ENCODE peak calls at places on chromosomes 3 and 15, in eight cellular contexts. A, Y, D, L, U, Q, G and W are unnamed samples.

GRCh38 chr15:78075490-78076230 is 1.9 kb downstream of the TBC1D2B start:
- DNase-seq in A (no peak), Y (no peak), D (peak), L (peak), U (peak), Q (peak), G (peak), W (no peak)

GRCh38 chr15:69729167-69729748 is 276.6 kb downstream of the RPLP1 start:
- DNase-seq in A (peak), Y (no peak), D (no peak), L (peak), U (peak), Q (no peak), G (no peak), W (no peak)

GRCh38 chr3:133992951-133993595 is 36.7 kb downstream of the SLCO2A1 start:
- DNase-seq in A (no peak), Y (no peak), D (no peak), L (no peak), U (no peak), Q (peak), G (no peak), W (no peak)

GRCh38 chr3:15326673-15327072 is 5.7 kb downstream of the SH3BP5 start:
- DNase-seq in A (no peak), Y (no peak), D (no peak), L (no peak), U (no peak), Q (no peak), G (no peak), W (no peak)

GRCh38 chr3:38556640-38557358 is 60.7 kb downstream of the EXOG start:
- DNase-seq in A (no peak), Y (no peak), D (no peak), L (no peak), U (no peak), Q (peak), G (no peak), W (no peak)

GRCh38 chr15:62928242-62928995 is 114.1 kb upstream of the TPM1 start:
- DNase-seq in A (no peak), Y (peak), D (peak), L (peak), U (no peak), Q (no peak), G (peak), W (peak)

GRCh38 chr15:80415331-80415730 is 11.1 kb downstream of the ARNT2 start:
- DNase-seq in A (peak), Y (no peak), D (no peak), L (no peak), U (no peak), Q (no peak), G (no peak), W (no peak)

GRCh38 chr3:12983326-12983725 is 89.9 kb downstream of the IQSEC1 start:
- DNase-seq in A (no peak), Y (no peak), D (no peak), L (no peak), U (no peak), Q (no peak), G (no peak), W (no peak)

GRCh38 chr3:56904526-56905245 is 102.9 kb upstream of the ARHGEF3 start:
- DNase-seq in A (no peak), Y (no peak), D (no peak), L (no peak), U (no peak), Q (no peak), G (no peak), W (no peak)

GRCh38 chr3:94413721-94414106 is 350.9 kb downstream of the NSUN3 start:
- DNase-seq in A (no peak), Y (no peak), D (peak), L (peak), U (no peak), Q (no peak), G (peak), W (peak)

GRCh38 chr15:70556376-70556775 is 207.0 kb downstream of the UACA start:
- DNase-seq in A (no peak), Y (no peak), D (no peak), L (no peak), U (no peak), Q (no peak), G (no peak), W (no peak)

GRCh38 chr3:114052216-114052615 is 4.1 kb downstream of the CCDC191 start:
- DNase-seq in A (no peak), Y (no peak), D (no peak), L (no peak), U (no peak), Q (no peak), G (no peak), W (no peak)

GRCh38 chr15:90929709-90930019 is 2.7 kb downstream of the HDDC3 start:
- DNase-seq in A (no peak), Y (no peak), D (no peak), L (no peak), U (no peak), Q (no peak), G (no peak), W (no peak)

GRCh38 chr3:18425641-18426403 is 683 bp upstream of the SATB1 start:
- DNase-seq in A (no peak), Y (no peak), D (no peak), L (peak), U (peak), Q (peak), G (no peak), W (no peak)

GRCh38 chr3:30518201-30518864 is 88.1 kb upstream of the TGFBR2 start:
- DNase-seq in A (no peak), Y (no peak), D (peak), L (peak), U (no peak), Q (peak), G (no peak), W (no peak)

GRCh38 chr3:13884851-13885703 is 5.2 kb upstream of the WNT7A start:
- DNase-seq in A (no peak), Y (no peak), D (no peak), L (peak), U (peak), Q (peak), G (no peak), W (no peak)

GRCh38 chr15:92655178-92655995 is at the start of gene FAM174B:
- DNase-seq in A (peak), Y (no peak), D (no peak), L (peak), U (peak), Q (peak), G (no peak), W (no peak)

GRCh38 chr3:127597020-127597771 is 1.0 kb upstream of the MCM2 start:
- DNase-seq in A (no peak), Y (no peak), D (no peak), L (no peak), U (no peak), Q (no peak), G (no peak), W (no peak)

GRCh38 chr3:121431717-121432517 is 113.9 kb downstream of the POLQ start:
- DNase-seq in A (no peak), Y (peak), D (peak), L (peak), U (no peak), Q (no peak), G (peak), W (peak)

GRCh38 chr3:5267253-5267652 is 79.7 kb downstream of the EDEM1 start:
- DNase-seq in A (no peak), Y (no peak), D (no peak), L (no peak), U (no peak), Q (no peak), G (no peak), W (no peak)

GRCh38 chr3:149120051-149120972 is 9.1 kb upstream of the HPS3 start:
- DNase-seq in A (no peak), Y (peak), D (peak), L (peak), U (no peak), Q (no peak), G (peak), W (peak)

GRCh38 chr3:66483006-66483928 is 17.6 kb downstream of the LRIG1 start:
- DNase-seq in A (no peak), Y (no peak), D (peak), L (peak), U (peak), Q (peak), G (peak), W (no peak)

GRCh38 chr3:29764059-29764458 is 483.2 kb downstream of the RBMS3 start:
- DNase-seq in A (no peak), Y (peak), D (peak), L (peak), U (no peak), Q (no peak), G (peak), W (peak)

GRCh38 chr3:196947136-196947859 is 5.0 kb upstream of the NCBP2 start:
- DNase-seq in A (no peak), Y (no peak), D (no peak), L (no peak), U (no peak), Q (no peak), G (no peak), W (no peak)

GRCh38 chr3:151875759-151876158 is 2.3 kb downstream of the SUCNR1 start:
- DNase-seq in A (no peak), Y (no peak), D (no peak), L (peak), U (no peak), Q (no peak), G (no peak), W (no peak)

GRCh38 chr15:58292761-58293175 is 139.0 kb upstream of the LIPC start:
- DNase-seq in A (no peak), Y (no peak), D (peak), L (no peak), U (no peak), Q (no peak), G (no peak), W (no peak)

GRCh38 chr15:25186411-25186810 is 231.6 kb downstream of the SNRPN start:
- DNase-seq in A (no peak), Y (no peak), D (no peak), L (no peak), U (no peak), Q (peak), G (no peak), W (no peak)

GRCh38 chr3:151016421-151016820 is 43.9 kb upstream of the CLRN1 start:
- DNase-seq in A (no peak), Y (peak), D (no peak), L (peak), U (no peak), Q (no peak), G (peak), W (no peak)

GRCh38 chr3:63523100-63523499 is 129.4 kb upstream of the SNTN start:
- DNase-seq in A (no peak), Y (no peak), D (no peak), L (no peak), U (no peak), Q (no peak), G (no peak), W (no peak)

GRCh38 chr3:191356586-191357439 is 26.5 kb upstream of the UTS2B start:
- DNase-seq in A (no peak), Y (no peak), D (peak), L (peak), U (no peak), Q (no peak), G (peak), W (no peak)

GRCh38 chr3:70726966-70727365 is 414.5 kb upstream of the MDFIC2 start:
- DNase-seq in A (no peak), Y (no peak), D (peak), L (no peak), U (no peak), Q (no peak), G (peak), W (peak)

GRCh38 chr15:80203361-80203885 is 48.6 kb downstream of the CTXND1 start:
- DNase-seq in A (no peak), Y (no peak), D (no peak), L (no peak), U (no peak), Q (no peak), G (no peak), W (no peak)

GRCh38 chr15:74657846-74658245 is 38.0 kb downstream of the EDC3 start:
- DNase-seq in A (no peak), Y (no peak), D (no peak), L (peak), U (no peak), Q (no peak), G (no peak), W (no peak)

GRCh38 chr15:50145451-50145872 is 26.4 kb upstream of the ATP8B4 start:
- DNase-seq in A (no peak), Y (no peak), D (peak), L (peak), U (no peak), Q (no peak), G (peak), W (peak)

GRCh38 chr15:73983211-73983727 is 8.8 kb downstream of the STOML1 start:
- DNase-seq in A (no peak), Y (no peak), D (peak), L (peak), U (peak), Q (peak), G (peak), W (no peak)

GRCh38 chr15:71501344-71502128 is 308.8 kb upstream of the NR2E3 start:
- DNase-seq in A (no peak), Y (no peak), D (no peak), L (no peak), U (no peak), Q (no peak), G (no peak), W (no peak)

GRCh38 chr3:151660890-151661289 is 72.8 kb upstream of the AADACL2 start:
- DNase-seq in A (no peak), Y (no peak), D (peak), L (peak), U (no peak), Q (no peak), G (peak), W (no peak)

GRCh38 chr3:50655009-50655830 is 19.5 kb upstream of the DOCK3 start:
- DNase-seq in A (no peak), Y (no peak), D (no peak), L (peak), U (no peak), Q (no peak), G (peak), W (no peak)

GRCh38 chr3:50654196-50654595 is 20.5 kb upstream of the DOCK3 start:
- DNase-seq in A (no peak), Y (no peak), D (no peak), L (no peak), U (no peak), Q (no peak), G (no peak), W (no peak)

GRCh38 chr3:50651445-50651844 is 23.3 kb upstream of the DOCK3 start:
- DNase-seq in A (no peak), Y (no peak), D (no peak), L (no peak), U (no peak), Q (no peak), G (no peak), W (no peak)

GRCh38 chr3:50651875-50652529 is 22.7 kb upstream of the DOCK3 start:
- DNase-seq in A (no peak), Y (no peak), D (no peak), L (no peak), U (no peak), Q (no peak), G (no peak), W (no peak)

DNA sequence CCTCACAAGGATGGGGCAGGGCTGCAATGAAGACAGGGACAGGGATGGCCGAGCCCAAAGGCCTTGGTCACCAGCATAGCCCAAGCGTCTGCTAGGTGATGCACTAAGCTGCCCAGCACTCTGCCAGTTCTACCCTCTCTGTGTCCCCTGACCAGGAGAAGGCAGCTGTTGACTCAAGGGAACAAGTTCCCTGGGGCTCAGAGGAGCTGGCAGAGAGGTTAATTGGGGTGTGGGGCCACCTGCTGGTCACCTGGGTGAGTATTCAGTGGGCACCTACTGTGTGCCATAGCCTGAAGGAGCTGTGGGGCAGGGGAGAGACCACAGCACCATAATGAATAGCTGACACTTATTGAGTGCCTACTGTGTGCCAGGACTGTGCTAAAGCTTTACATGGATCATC is 22.0 kb upstream of the DOCK3 start:
- DNase-seq in A (no peak), Y (no peak), D (no peak), L (peak), U (peak), Q (no peak), G (no peak), W (no peak)
- TF ChIP-seq CTCF in A (peak), Y (peak), D (peak), L (peak), U (no peak), Q (no peak), G (peak), W (peak)

GRCh38 chr3:169218314-169218983 is 445.1 kb downstream of the MECOM start:
- DNase-seq in A (peak), Y (peak), D (peak), L (peak), U (peak), Q (no peak), G (peak), W (no peak)
- TF ChIP-seq CTCF in A (peak), Y (peak), D (peak), L (peak), U (no peak), Q (peak), G (peak), W (peak)

GRCh38 chr3:42937334-42937733 is 31.4 kb downstream of the ZNF662 start:
- DNase-seq in A (no peak), Y (no peak), D (no peak), L (no peak), U (no peak), Q (no peak), G (no peak), W (no peak)

GRCh38 chr3:42946050-42946449 is 33.1 kb upstream of the GASK1A start:
- DNase-seq in A (no peak), Y (no peak), D (no peak), L (no peak), U (no peak), Q (no peak), G (no peak), W (no peak)

DNA sequence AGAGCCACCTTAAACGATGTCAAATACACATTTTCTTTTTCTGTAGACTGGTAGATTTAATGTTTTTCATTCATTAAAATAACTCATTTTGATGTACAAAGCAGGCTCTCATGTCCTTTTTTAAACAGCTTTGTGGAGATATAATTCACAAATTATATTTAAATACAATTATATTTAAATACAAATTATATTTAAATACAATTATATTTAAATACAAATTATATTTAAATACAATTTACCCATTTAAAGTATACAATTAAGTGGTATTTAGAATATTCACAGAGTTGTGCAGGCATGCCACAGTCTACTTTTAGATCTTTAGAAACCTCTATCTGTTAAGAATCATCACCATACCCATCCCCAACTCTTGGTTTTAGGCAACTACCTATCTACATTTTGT is 36.4 kb upstream of the GASK1A start:
- DNase-seq in A (no peak), Y (no peak), D (no peak), L (no peak), U (no peak), Q (no peak), G (no peak), W (no peak)
- TF ChIP-seq CTCF in A (no peak), Y (no peak), D (no peak), L (no peak), U (no peak), Q (no peak), G (no peak), W (no peak)

DNA sequence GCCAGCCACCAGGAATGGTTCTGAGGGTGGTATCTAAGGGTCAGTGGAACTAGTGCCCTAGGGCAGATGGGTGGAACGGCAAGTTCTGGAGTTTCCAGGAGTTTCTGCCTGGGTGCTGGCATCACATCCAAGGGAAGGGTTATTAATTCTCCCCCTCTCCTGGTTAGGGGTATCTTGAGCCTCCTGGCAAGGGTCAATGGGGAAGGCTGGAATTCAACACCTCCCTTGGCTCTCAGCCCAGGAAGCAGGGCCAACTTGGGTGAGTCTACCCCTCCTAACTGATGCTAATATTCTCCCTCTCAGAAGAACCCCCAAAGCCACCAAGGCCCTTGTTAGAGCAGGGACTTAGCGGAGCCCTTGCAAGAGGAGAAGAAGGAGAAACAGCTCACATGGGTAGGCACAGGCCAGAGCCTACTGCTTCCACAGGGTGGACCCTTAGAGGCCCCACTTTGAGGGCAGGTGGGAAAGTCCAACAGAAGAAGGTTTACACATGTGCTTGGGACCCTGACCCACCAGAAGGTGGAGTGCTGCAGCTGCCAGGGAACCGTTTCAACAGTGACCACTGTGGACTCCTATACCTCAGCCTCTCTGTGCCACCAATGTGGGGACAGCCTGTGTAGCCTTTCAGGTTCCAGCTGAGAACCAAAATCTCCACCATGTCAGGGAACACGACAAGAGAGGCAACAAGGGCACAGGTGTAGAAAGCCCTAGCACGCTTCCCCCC is 3.3 kb downstream of the TMEM115 start:
- DNase-seq in A (no peak), Y (no peak), D (no peak), L (no peak), U (no peak), Q (no peak), G (no peak), W (no peak)
- TF ChIP-seq CTCF in A (no peak), Y (no peak), D (no peak), L (no peak), U (no peak), Q (no peak), G (no peak), W (no peak)

GRCh38 chr3:43659250-43659880 is 31.4 kb upstream of the ABHD5 start:
- DNase-seq in A (no peak), Y (no peak), D (no peak), L (no peak), U (peak), Q (no peak), G (no peak), W (no peak)
- TF ChIP-seq CTCF in A (no peak), Y (no peak), D (no peak), L (no peak), U (no peak), Q (no peak), G (no peak), W (no peak)

GRCh38 chr3:36795622-36796021 is 31.3 kb upstream of the DCLK3 start:
- DNase-seq in A (no peak), Y (no peak), D (no peak), L (no peak), U (no peak), Q (no peak), G (no peak), W (no peak)

GRCh38 chr3:36796896-36797295 is 32.5 kb upstream of the DCLK3 start:
- DNase-seq in A (no peak), Y (no peak), D (peak), L (peak), U (no peak), Q (no peak), G (peak), W (no peak)

GRCh38 chr3:36786921-36787890 is 22.9 kb upstream of the DCLK3 start:
- DNase-seq in A (no peak), Y (no peak), D (no peak), L (no peak), U (no peak), Q (no peak), G (no peak), W (no peak)

GRCh38 chr3:36790765-36791164 is 26.4 kb upstream of the DCLK3 start:
- DNase-seq in A (no peak), Y (no peak), D (no peak), L (no peak), U (no peak), Q (no peak), G (no peak), W (no peak)

DNA sequence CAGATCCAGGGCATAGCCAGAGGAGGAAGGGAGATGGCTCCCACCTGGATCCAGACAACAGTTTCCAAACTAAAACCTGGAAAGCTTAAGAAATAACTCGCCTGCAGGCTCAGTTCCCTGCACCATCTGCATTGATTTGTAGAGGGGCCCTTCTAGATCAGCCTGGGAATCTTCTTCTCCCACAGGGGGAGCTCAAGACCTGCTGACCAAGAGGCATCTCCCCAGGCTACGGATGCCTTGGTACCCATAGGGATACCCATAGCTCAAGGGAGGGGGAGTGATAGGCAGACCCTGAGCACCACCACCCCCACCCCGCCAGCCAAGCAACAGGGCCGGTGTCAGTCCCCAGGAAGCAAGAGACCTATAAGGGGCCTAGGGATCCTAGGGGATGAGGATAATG is 28.0 kb upstream of the DCLK3 start:
- DNase-seq in A (peak), Y (no peak), D (peak), L (peak), U (no peak), Q (no peak), G (no peak), W (no peak)
- TF ChIP-seq CTCF in A (peak), Y (peak), D (peak), L (peak), U (no peak), Q (no peak), G (peak), W (peak)